ENCODE peak calls at places on chromosomes 3 and 15, in five cellular contexts. V is K562, C is HS-5, A is cardiac fibroblast, H is KG1. D is an unnamed sample.

GRCh38 chr3:194756460-194757355 is 71.0 kb downstream of the FAM43A start:
- DNase-seq in V (no peak), C (no peak), A (no peak), H (no peak), D (no peak)

GRCh38 chr3:38297947-38298711 is 16.0 kb downstream of the SLC22A14 start:
- DNase-seq in V (no peak), C (peak; percentile 4), A (no peak), H (no peak), D (no peak)

GRCh38 chr3:188262913-188263683 is 109.1 kb downstream of the LPP start:
- DNase-seq in V (no peak), C (peak; percentile 92), A (peak; percentile 63), H (no peak), D (peak; percentile 93)

GRCh38 chr3:118144919-118145318 is 889.7 kb downstream of the IGSF11 start:
- DNase-seq in V (no peak), C (no peak), A (no peak), H (no peak), D (no peak)

GRCh38 chr15:69141286-69141701 is 19.1 kb upstream of the GLCE start:
- DNase-seq in V (peak; percentile 15), C (no peak), A (peak; percentile 14), H (no peak), D (peak; percentile 36)

GRCh38 chr15:38411902-38412301 is 42.0 kb upstream of the FAM98B start:
- DNase-seq in V (no peak), C (no peak), A (peak; percentile 19), H (no peak), D (no peak)

GRCh38 chr15:100959066-100960050 is 40.2 kb downstream of the LRRK1 start:
- DNase-seq in V (no peak), C (no peak), A (peak; percentile 36), H (no peak), D (peak; percentile 54)

GRCh38 chr15:89998141-89998661 is 2.9 kb upstream of the ZNF710 start:
- DNase-seq in V (peak; percentile 44), C (peak; percentile 93), A (no peak), H (no peak), D (peak; percentile 80)

GRCh38 chr15:26561130-26561529 is 211.7 kb downstream of the GABRB3 start:
- DNase-seq in V (no peak), C (no peak), A (no peak), H (no peak), D (no peak)

GRCh38 chr3:149411583-149411982 is 34.1 kb upstream of the TM4SF1 start:
- DNase-seq in V (no peak), C (no peak), A (no peak), H (no peak), D (no peak)

GRCh38 chr3:132038198-132038825 is 3.5 kb upstream of the CPNE4 start:
- DNase-seq in V (no peak), C (peak; percentile 10), A (peak; percentile 44), H (no peak), D (peak; percentile 44)

GRCh38 chr15:57555270-57555669 is 36.4 kb upstream of the MYZAP start:
- DNase-seq in V (no peak), C (no peak), A (no peak), H (no peak), D (no peak)

GRCh38 chr3:193729601-193730000 is 136.6 kb downstream of the OPA1 start:
- DNase-seq in V (no peak), C (no peak), A (no peak), H (no peak), D (no peak)

GRCh38 chr15:78306176-78306774 is 6.9 kb upstream of the SKIC8 start:
- DNase-seq in V (peak; percentile 68), C (peak; percentile 54), A (peak; percentile 85), H (no peak), D (peak; percentile 72)

GRCh38 chr15:29018406-29018805 is 132.6 kb downstream of the APBA2 start:
- DNase-seq in V (no peak), C (no peak), A (no peak), H (no peak), D (no peak)

GRCh38 chr15:79160211-79160610 is 69.6 kb upstream of the RASGRF1 start:
- DNase-seq in V (no peak), C (no peak), A (no peak), H (no peak), D (no peak)

GRCh38 chr3:38491215-38491614 is 4.9 kb upstream of the EXOG start:
- DNase-seq in V (no peak), C (no peak), A (no peak), H (no peak), D (no peak)

GRCh38 chr3:172039352-172040077 is at the start of gene FNDC3B:
- DNase-seq in V (peak; percentile 88), C (peak; percentile 74), A (peak; percentile 98), H (peak; percentile 93), D (peak; percentile 95)

GRCh38 chr3:178439504-178439903 is 96.7 kb upstream of the KCNMB2 start:
- DNase-seq in V (peak; percentile 20), C (no peak), A (peak; percentile 52), H (no peak), D (peak; percentile 74)

GRCh38 chr15:38650936-38651327 is 86.3 kb upstream of the RASGRP1 start:
- DNase-seq in V (no peak), C (no peak), A (no peak), H (no peak), D (no peak)

GRCh38 chr3:25817107-25817506 is 27.2 kb downstream of the OXSM start:
- DNase-seq in V (no peak), C (no peak), A (no peak), H (no peak), D (no peak)